ENCODE peak calls at places on chromosomes 3 and 15, in four cellular contexts. I, W, O and X are unnamed samples.

GRCh38 chr3:65963787-65964707 is 74.7 kb downstream of the MAGI1 start:
- DNase-seq in W (peak; percentile 31), I (no peak), O (no peak), X (no peak)

GRCh38 chr3:152148579-152148978 is 120.2 kb upstream of the MBNL1 start:
- DNase-seq in W (no peak), O (no peak), I (no peak), X (no peak)

GRCh38 chr3:7745711-7746110 is 755.9 kb upstream of the LMCD1 start:
- DNase-seq in W (no peak), I (no peak), O (no peak), X (no peak)

GRCh38 chr3:183560607-183561006 is 5.1 kb upstream of the KLHL6 start:
- DNase-seq in W (peak; percentile 17), O (no peak), I (peak; percentile 12), X (no peak)

GRCh38 chr3:152539191-152539764 is 270.5 kb downstream of the MBNL1 start:
- DNase-seq in O (no peak), I (no peak), W (no peak), X (no peak)

GRCh38 chr15:23497710-23498111 is 50.7 kb upstream of the GOLGA6L2 start:
- DNase-seq in I (no peak), O (no peak), W (peak; percentile 9), X (no peak)

GRCh38 chr3:131083190-131083863 is 56.6 kb downstream of the NEK11 start:
- DNase-seq in I (no peak), O (peak; percentile 67), W (no peak), X (no peak)

GRCh38 chr3:134527037-134527436 is 41.2 kb downstream of the CEP63 start:
- DNase-seq in O (no peak), W (no peak), I (no peak), X (no peak)

GRCh38 chr3:105944721-105945120 is 75.9 kb upstream of the CBLB start:
- DNase-seq in O (no peak), I (no peak), W (no peak), X (no peak)

GRCh38 chr3:107543666-107544065 is 20.9 kb downstream of the BBX start:
- DNase-seq in W (no peak), O (no peak), I (no peak), X (no peak)

GRCh38 chr3:148459931-148460513 is 237.7 kb upstream of the AGTR1 start:
- DNase-seq in O (no peak), W (no peak), I (no peak), X (no peak)

GRCh38 chr15:28943611-28944230 is 57.9 kb downstream of the APBA2 start:
- DNase-seq in W (no peak), I (no peak), O (no peak), X (no peak)

GRCh38 chr3:156483961-156484787 is 70.7 kb downstream of the SSR3 start:
- DNase-seq in O (no peak), W (peak; percentile 16), I (peak; percentile 1), X (no peak)

GRCh38 chr3:50155491-50155878 is 361 bp downstream of the SEMA3F start:
- DNase-seq in O (no peak), I (no peak), W (no peak), X (no peak)

GRCh38 chr3:45580142-45580541 is 14.4 kb upstream of the LIMD1 start:
- DNase-seq in O (no peak), I (no peak), W (no peak), X (no peak)

GRCh38 chr3:100335137-100335833 is 728 bp downstream of the NIT2 start:
- DNase-seq in W (peak; percentile 34), O (no peak), I (no peak), X (no peak)

GRCh38 chr3:66538390-66538789 is 37.6 kb upstream of the LRIG1 start:
- DNase-seq in I (no peak), O (no peak), W (no peak), X (no peak)

GRCh38 chr15:78479650-78480049 is 27.7 kb upstream of the HYKK start:
- DNase-seq in W (no peak), O (no peak), I (no peak), X (no peak)

GRCh38 chr15:88375234-88375926 is 91.8 kb downstream of the MRPL46 start:
- DNase-seq in I (no peak), O (no peak), W (no peak), X (no peak)

GRCh38 chr3:43043793-43044192 is 62.1 kb downstream of the POMGNT2 start:
- DNase-seq in I (no peak), O (no peak), W (no peak), X (no peak)

GRCh38 chr3:64163019-64163754 is 62.1 kb downstream of the PRICKLE2 start:
- DNase-seq in I (no peak), W (no peak), O (no peak), X (no peak)